ENCODE peak calls at places on chromosomes 7 and 10, in eight cellular contexts. One of them, this sample, is unnamed.

GRCh38 chr7:119408596-119408995 is 864.4 kb upstream of the KCND2 start:
- DNase-seq in HT-29: no peak
- DNase-seq in hepatic stellate cell: no peak
- DNase-seq in LoVo: no peak
- DNase-seq in GM23248: no peak
- DNase-seq in kidney glomerular epithelial cell: no peak
- DNase-seq in IMR-90: no peak
- DNase-seq in NCI-H1436 treated with DMSO at 0.1 percent for 48 hours: no peak
- DNase-seq in this sample: no peak

GRCh38 chr10:86155034-86155656 is 211.4 kb downstream of the GRID1 start:
- DNase-seq in GM23248: no peak
- DNase-seq in IMR-90: no peak
- DNase-seq in NCI-H1436 treated with DMSO at 0.1 percent for 48 hours: no peak
- DNase-seq in HT-29: no peak
- DNase-seq in kidney glomerular epithelial cell: no peak
- DNase-seq in hepatic stellate cell: no peak
- DNase-seq in LoVo: no peak
- DNase-seq in this sample: no peak

GRCh38 chr7:988426-988911 is 5.5 kb downstream of the CYP2W1 start:
- DNase-seq in HT-29: peak
- DNase-seq in IMR-90: no peak
- DNase-seq in GM23248: peak
- DNase-seq in LoVo: no peak
- DNase-seq in hepatic stellate cell: no peak
- DNase-seq in kidney glomerular epithelial cell: peak
- DNase-seq in NCI-H1436 treated with DMSO at 0.1 percent for 48 hours: no peak
- DNase-seq in this sample: no peak

GRCh38 chr7:152859781-152860191 is 100.2 kb downstream of the ACTR3B start:
- DNase-seq in LoVo: no peak
- DNase-seq in kidney glomerular epithelial cell: no peak
- DNase-seq in NCI-H1436 treated with DMSO at 0.1 percent for 48 hours: no peak
- DNase-seq in IMR-90: no peak
- DNase-seq in hepatic stellate cell: peak
- DNase-seq in GM23248: peak
- DNase-seq in HT-29: peak
- DNase-seq in this sample: peak

GRCh38 chr10:103852189-103852711 is 3.1 kb downstream of the SH3PXD2A start:
- DNase-seq in hepatic stellate cell: peak
- DNase-seq in HT-29: no peak
- DNase-seq in kidney glomerular epithelial cell: no peak
- DNase-seq in GM23248: peak
- DNase-seq in IMR-90: peak
- DNase-seq in NCI-H1436 treated with DMSO at 0.1 percent for 48 hours: no peak
- DNase-seq in LoVo: no peak
- DNase-seq in this sample: no peak

GRCh38 chr7:36939816-36940215 is 215.5 kb upstream of the AOAH start:
- DNase-seq in NCI-H1436 treated with DMSO at 0.1 percent for 48 hours: no peak
- DNase-seq in hepatic stellate cell: no peak
- DNase-seq in GM23248: no peak
- DNase-seq in kidney glomerular epithelial cell: no peak
- DNase-seq in IMR-90: no peak
- DNase-seq in LoVo: no peak
- DNase-seq in HT-29: no peak
- DNase-seq in this sample: no peak

GRCh38 chr7:76997381-76998262 is 34.5 kb downstream of the SPDYE17 start:
- DNase-seq in NCI-H1436 treated with DMSO at 0.1 percent for 48 hours: no peak
- DNase-seq in hepatic stellate cell: no peak
- DNase-seq in LoVo: no peak
- DNase-seq in kidney glomerular epithelial cell: no peak
- DNase-seq in IMR-90: no peak
- DNase-seq in HT-29: no peak
- DNase-seq in GM23248: no peak
- DNase-seq in this sample: no peak

GRCh38 chr7:78073470-78074382 is 275.2 kb downstream of the PHTF2 start:
- DNase-seq in LoVo: no peak
- DNase-seq in NCI-H1436 treated with DMSO at 0.1 percent for 48 hours: no peak
- DNase-seq in kidney glomerular epithelial cell: no peak
- DNase-seq in GM23248: no peak
- DNase-seq in IMR-90: no peak
- DNase-seq in HT-29: no peak
- DNase-seq in hepatic stellate cell: no peak
- DNase-seq in this sample: no peak

GRCh38 chr10:47244560-47245500 is 55.2 kb upstream of the GDF10 start:
- DNase-seq in hepatic stellate cell: no peak
- DNase-seq in LoVo: no peak
- DNase-seq in HT-29: no peak
- DNase-seq in GM23248: no peak
- DNase-seq in IMR-90: no peak
- DNase-seq in NCI-H1436 treated with DMSO at 0.1 percent for 48 hours: no peak
- DNase-seq in kidney glomerular epithelial cell: no peak
- DNase-seq in this sample: no peak

GRCh38 chr10:69075431-69075830 is 12.5 kb upstream of the SRGN start:
- DNase-seq in IMR-90: no peak
- DNase-seq in kidney glomerular epithelial cell: no peak
- DNase-seq in NCI-H1436 treated with DMSO at 0.1 percent for 48 hours: no peak
- DNase-seq in LoVo: no peak
- DNase-seq in GM23248: no peak
- DNase-seq in HT-29: no peak
- DNase-seq in hepatic stellate cell: no peak
- DNase-seq in this sample: no peak

GRCh38 chr7:114519215-114519614 is 104.6 kb downstream of the FOXP2 start:
- DNase-seq in HT-29: no peak
- DNase-seq in IMR-90: no peak
- DNase-seq in hepatic stellate cell: no peak
- DNase-seq in LoVo: no peak
- DNase-seq in kidney glomerular epithelial cell: no peak
- DNase-seq in GM23248: no peak
- DNase-seq in NCI-H1436 treated with DMSO at 0.1 percent for 48 hours: no peak
- DNase-seq in this sample: no peak